ENCODE peak calls at places on chromosomes 11 and 22, in six cellular contexts. O is IMR-90, J is thyroid gland, D is HCT116, L is GM12892, C is HepG2. M is an unnamed sample.

GRCh38 chr22:37560682-37561208 is 465 bp downstream of the CDC42EP1 start:
- DNase-seq in O (peak; percentile 53), J (peak; percentile 61), D (no peak), L (no peak), C (no peak), M (no peak)

GRCh38 chr11:91805293-91805692 is 419.3 kb upstream of the FAT3 start:
- DNase-seq in O (no peak), J (no peak), D (no peak), L (no peak), C (no peak), M (no peak)

GRCh38 chr11:107849791-107850190 is 8.8 kb downstream of the SLC35F2 start:
- DNase-seq in O (no peak), J (no peak), D (no peak), L (no peak), C (no peak), M (no peak)

GRCh38 chr11:127965947-127966668 is 621.2 kb downstream of the ETS1 start:
- DNase-seq in O (peak; percentile 1), J (no peak), D (no peak), L (no peak), C (no peak), M (no peak)

GRCh38 chr11:118152552-118153471 is at the start of gene SCN4B:
- DNase-seq in O (peak; percentile 20), J (peak; percentile 56), D (no peak), L (no peak), C (no peak), M (peak; percentile 65)

GRCh38 chr22:28710112-28710888 is 30.7 kb upstream of the TTC28 start:
- DNase-seq in O (peak; percentile 93), J (no peak), D (no peak), L (no peak), C (peak; percentile 13), M (no peak)

GRCh38 chr11:79263001-79263400 is 177.8 kb downstream of the TENM4 start:
- DNase-seq in O (peak; percentile 49), J (no peak), D (no peak), L (no peak), C (no peak), M (peak; percentile 30)

GRCh38 chr11:109486129-109486528 is 64.1 kb downstream of the C11orf87 start:
- DNase-seq in O (no peak), J (no peak), D (no peak), L (no peak), C (no peak), M (no peak)

GRCh38 chr11:134437821-134438220 is 25.8 kb upstream of the B3GAT1 start:
- DNase-seq in O (no peak), J (no peak), D (no peak), L (no peak), C (no peak), M (no peak)

DNA sequence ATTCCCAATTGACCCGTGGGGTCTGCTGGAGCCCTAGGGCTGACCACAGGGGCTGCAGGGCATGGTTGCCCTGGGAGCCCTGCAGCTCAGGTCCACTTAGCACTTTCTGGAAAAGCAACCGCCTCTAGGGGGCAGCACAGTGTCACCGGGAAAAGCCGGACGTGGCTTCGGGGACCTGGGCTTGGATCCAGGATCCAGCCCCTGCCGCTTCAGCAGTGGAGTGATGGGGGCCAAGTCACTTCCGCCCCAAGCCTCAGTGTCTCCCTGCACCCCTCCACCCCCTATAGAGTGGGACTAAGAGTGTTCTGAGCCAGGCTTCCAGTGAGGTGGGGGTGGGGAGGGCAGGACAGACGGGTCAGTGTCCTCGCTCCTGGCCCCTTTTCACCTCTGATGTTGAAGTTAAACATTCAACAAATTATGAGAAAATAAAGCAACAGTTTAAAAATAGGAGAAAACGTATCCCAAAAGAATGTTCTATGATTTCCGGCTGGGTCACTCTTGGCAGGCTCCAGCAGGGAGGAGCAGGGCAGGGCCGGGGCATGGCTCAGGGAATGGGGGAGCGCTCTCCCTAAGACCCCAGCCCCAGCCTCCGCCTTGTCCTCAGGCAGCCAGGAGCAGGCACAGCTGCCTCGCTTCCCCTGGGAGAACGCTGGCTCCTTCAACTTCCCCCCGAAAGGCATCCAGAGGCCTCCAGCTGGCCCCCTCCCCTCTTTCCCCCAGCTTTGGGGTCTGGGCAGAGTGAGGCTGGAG is 96.5 kb upstream of the FGF3 start:
- DNase-seq in O (peak; percentile 76), J (peak; percentile 80), D (peak; percentile 60), L (no peak), C (peak; percentile 41), M (peak; percentile 85)
- TF ChIP-seq POLR2A in O (no peak), J (no peak), D (no peak), L (no peak), C (no peak), M (no peak)

GRCh38 chr11:8252388-8252787 is 11.3 kb downstream of the LMO1 start:
- DNase-seq in O (no peak), J (no peak), D (no peak), L (no peak), C (no peak), M (no peak)

GRCh38 chr11:8249482-8249881 is 14.2 kb downstream of the LMO1 start:
- DNase-seq in O (no peak), J (no peak), D (no peak), L (no peak), C (no peak), M (no peak)

GRCh38 chr11:8251767-8252295 is 11.8 kb downstream of the LMO1 start:
- DNase-seq in O (no peak), J (no peak), D (no peak), L (no peak), C (no peak), M (no peak)

GRCh38 chr11:8250446-8250845 is 13.2 kb downstream of the LMO1 start:
- DNase-seq in O (no peak), J (no peak), D (no peak), L (no peak), C (no peak), M (no peak)

GRCh38 chr11:8250981-8251620 is 12.6 kb downstream of the LMO1 start:
- DNase-seq in O (no peak), J (no peak), D (no peak), L (no peak), C (no peak), M (no peak)
- TF ChIP-seq POLR2A in O (no peak), J (no peak), D (no peak), L (no peak), C (no peak), M (no peak)

GRCh38 chr22:49852898-49853894 is at the start of gene ZBED4:
- DNase-seq in O (peak; percentile 94), J (peak; percentile 98), D (peak; percentile 90), L (peak; percentile 90), C (peak; percentile 90), M (peak; percentile 99)
- TF ChIP-seq POLR2A in O (peak; percentile 53), J (peak; percentile 87), D (peak; percentile 80), L (peak; percentile 73), C (peak; percentile 77), M (no peak)

GRCh38 chr11:124039557-124039956 is 1.6 kb downstream of the OR10G7 start:
- DNase-seq in O (no peak), J (no peak), D (no peak), L (no peak), C (no peak), M (no peak)

GRCh38 chr11:124043420-124043819 is 2.3 kb upstream of the OR10G7 start:
- DNase-seq in O (no peak), J (no peak), D (no peak), L (no peak), C (no peak), M (no peak)

GRCh38 chr11:124041254-124041653 is at the start of gene OR10G7:
- DNase-seq in O (no peak), J (no peak), D (no peak), L (no peak), C (no peak), M (no peak)
- TF ChIP-seq POLR2A in O (no peak), J (no peak), D (no peak), L (no peak), C (no peak), M (no peak)

DNA sequence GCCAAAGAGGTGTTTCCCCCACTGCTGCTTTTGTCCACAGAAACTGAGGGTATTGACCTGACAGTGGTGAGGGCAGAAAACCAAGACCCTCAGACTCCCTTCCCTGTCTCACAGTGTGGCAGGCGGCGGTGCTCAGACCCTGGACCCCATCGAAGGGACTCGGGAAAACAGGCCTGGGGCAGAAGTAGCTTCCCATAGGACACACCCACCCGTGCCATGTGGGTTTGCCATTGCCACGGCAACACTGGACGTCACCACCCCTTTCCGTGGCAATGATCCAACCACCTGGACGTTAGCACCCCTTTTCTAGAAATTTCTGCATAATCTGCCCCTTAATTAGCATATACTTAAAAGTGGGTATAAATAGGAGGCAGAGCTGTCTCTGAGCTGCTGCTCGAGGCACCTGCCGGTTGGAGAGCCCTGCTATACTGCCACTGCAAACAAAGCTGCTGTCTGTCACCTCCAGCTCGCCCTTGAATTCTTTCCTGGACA is 10.6 kb downstream of the MLC1 start:
- DNase-seq in O (no peak), J (no peak), D (no peak), L (no peak), C (no peak), M (peak; percentile 68)
- TF ChIP-seq POLR2A in O (no peak), J (no peak), D (no peak), L (no peak), C (no peak), M (no peak)

M was measured in stomach.